ENCODE peak calls at places on chromosomes 2 and 18, in six cellular contexts. R is K562, Y is AG10803, F is Peyer's patch, M is MCF 10A, K is IMR-90. S is an unnamed sample.

GRCh38 chr2:147451131-147451530 is 393.7 kb upstream of the ACVR2A start:
- DNase-seq in K (no peak), R (no peak), M (no peak), Y (no peak), F (no peak), S (no peak)

GRCh38 chr2:232328516-232329460 is 49.8 kb upstream of the ALPP start:
- DNase-seq in Y (no peak), M (no peak), F (peak; percentile 37), R (no peak), K (no peak), S (no peak)

GRCh38 chr2:199940373-199940772 is 14.9 kb downstream of the TYW5 start:
- DNase-seq in Y (peak; percentile 37), K (peak; percentile 38), M (peak; percentile 30), F (no peak), R (no peak), S (no peak)

GRCh38 chr2:196927318-196928225 is 1.1 kb upstream of the PGAP1 start:
- DNase-seq in Y (peak; percentile 84), F (no peak), K (peak; percentile 85), M (peak; percentile 38), R (no peak), S (no peak)

GRCh38 chr2:239663364-239663924 is 262.6 kb upstream of the HDAC4 start:
- DNase-seq in K (no peak), Y (no peak), R (no peak), M (no peak), F (peak; percentile 15), S (no peak)

GRCh38 chr2:215280326-215280725 is 31.5 kb upstream of the ATIC start:
- DNase-seq in R (no peak), Y (peak; percentile 13), F (no peak), M (peak; percentile 33), K (no peak), S (no peak)

GRCh38 chr2:30272761-30273573 is 41.6 kb downstream of the LBH start:
- DNase-seq in R (no peak), Y (peak; percentile 84), K (peak; percentile 77), M (peak; percentile 57), F (no peak), S (no peak)

GRCh38 chr2:228164718-228165117 is 16.8 kb downstream of the SPHKAP start:
- DNase-seq in F (no peak), K (no peak), Y (no peak), R (no peak), M (no peak), S (no peak)

GRCh38 chr2:219059725-219060682 is 717 bp downstream of the IHH start:
- DNase-seq in R (no peak), K (no peak), M (no peak), Y (no peak), F (peak; percentile 55), S (peak; percentile 48)

GRCh38 chr2:232860593-232861241 is 9.3 kb upstream of the SNORC start:
- DNase-seq in M (no peak), R (no peak), F (no peak), Y (no peak), K (no peak), S (no peak)

GRCh38 chr2:232658217-232658785 is 24.9 kb downstream of the EFHD1 start:
- DNase-seq in Y (peak; percentile 49), R (peak; percentile 36), M (peak; percentile 43), K (no peak), F (no peak), S (no peak)

GRCh38 chr2:101720732-101721131 is 23.2 kb downstream of the MAP4K4 start:
- DNase-seq in R (no peak), F (no peak), K (no peak), Y (peak; percentile 66), M (no peak), S (no peak)

GRCh38 chr2:47833516-47833968 is 50.6 kb downstream of the MSH6 start:
- DNase-seq in F (no peak), R (no peak), M (no peak), K (no peak), Y (no peak), S (no peak)

GRCh38 chr2:189217041-189217440 is 37.5 kb upstream of the COL5A2 start:
- DNase-seq in K (no peak), R (no peak), Y (no peak), F (no peak), M (no peak), S (no peak)

GRCh38 chr18:13713455-13714055 is 12.8 kb downstream of the FAM210A start:
- DNase-seq in R (no peak), F (no peak), K (no peak), M (no peak), Y (no peak), S (no peak)

GRCh38 chr18:21599585-21600525 is 649 bp downstream of the ESCO1 start:
- DNase-seq in R (peak; percentile 66), K (peak; percentile 9), F (peak; percentile 81), M (peak; percentile 57), Y (peak; percentile 24), S (peak; percentile 72)

GRCh38 chr18:78625895-78626294 is 353.7 kb upstream of the SALL3 start:
- DNase-seq in Y (no peak), K (no peak), F (no peak), M (no peak), R (no peak), S (no peak)

GRCh38 chr2:136008205-136008865 is 22.9 kb upstream of the DARS1 start:
- DNase-seq in F (peak; percentile 85), M (no peak), R (no peak), Y (no peak), K (no peak), S (no peak)

GRCh38 chr2:135664623-135665068 is 77.0 kb upstream of the UBXN4 start:
- DNase-seq in M (peak; percentile 11), Y (peak; percentile 9), K (peak; percentile 29), R (no peak), F (no peak), S (no peak)

GRCh38 chr2:29189052-29189451 is 73.8 kb downstream of the CLIP4 start:
- DNase-seq in F (no peak), R (no peak), K (no peak), Y (no peak), M (no peak), S (no peak)

GRCh38 chr2:40128796-40129195 is 323.1 kb downstream of the SLC8A1 start:
- DNase-seq in F (no peak), K (peak; percentile 24), Y (no peak), M (no peak), R (no peak), S (no peak)

GRCh38 chr18:3906072-3906471 is 456.1 kb downstream of the TGIF1 start:
- DNase-seq in M (no peak), R (no peak), Y (no peak), F (no peak), K (no peak), S (no peak)

GRCh38 chr2:47315490-47315889 is 87.5 kb upstream of the MSH2 start:
- DNase-seq in R (no peak), M (no peak), F (no peak), K (no peak), Y (no peak), S (no peak)

GRCh38 chr2:208584387-208584965 is 177.9 kb downstream of the PTH2R start:
- DNase-seq in Y (no peak), F (no peak), R (no peak), K (no peak), M (no peak), S (no peak)

DNA sequence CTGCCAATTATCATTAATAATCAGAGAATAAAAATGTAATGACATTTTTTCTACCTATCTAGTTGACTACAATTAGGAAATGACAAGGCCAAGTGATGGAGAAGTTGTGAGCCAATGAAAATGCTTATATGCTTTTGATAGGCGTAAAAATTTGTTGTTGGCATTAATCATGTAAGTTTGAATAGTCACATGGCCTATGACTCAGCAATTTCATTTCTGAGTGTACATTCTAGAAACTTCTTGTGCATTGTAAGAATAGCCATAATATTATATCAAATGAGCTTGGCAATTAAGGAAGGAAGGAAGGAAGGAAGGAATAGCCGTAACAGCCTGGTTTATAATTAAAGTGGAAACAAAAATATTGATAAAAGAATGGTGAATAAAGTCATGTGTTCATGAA is 179.9 kb downstream of the PTH2R start:
- DNase-seq in K (no peak), R (no peak), Y (no peak), M (no peak), F (no peak), S (no peak)
- TF ChIP-seq CTCF in K (no peak), R (no peak), Y (no peak), M (no peak), F (no peak), S (no peak)

DNA sequence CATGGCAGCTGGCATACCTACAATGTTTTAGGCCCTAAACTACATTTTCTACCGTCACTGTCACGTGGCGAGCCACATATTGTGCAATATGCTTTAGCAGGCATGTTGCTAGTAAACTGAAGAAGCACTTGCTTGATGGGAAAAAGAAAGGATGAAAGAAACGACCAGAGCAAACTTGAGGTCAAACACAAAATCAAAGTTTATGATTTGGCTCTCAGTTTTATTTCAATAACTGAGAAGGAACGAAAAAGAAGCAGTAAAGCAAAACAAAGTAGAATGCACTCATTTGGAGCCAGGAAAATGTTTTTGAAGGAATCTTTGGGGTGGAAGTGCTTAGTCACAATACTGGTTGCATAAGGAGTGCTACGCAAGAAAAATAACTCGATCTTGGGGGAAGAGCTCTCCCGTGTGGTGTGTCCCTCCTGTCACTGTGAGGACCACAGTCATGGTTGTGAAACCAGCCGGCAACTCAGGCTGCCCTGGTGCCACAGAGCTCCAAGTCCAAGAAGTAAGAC is 349.8 kb downstream of the RBM43 start:
- DNase-seq in Y (peak; percentile 95), K (peak; percentile 95), R (no peak), M (peak; percentile 90), F (peak; percentile 70), S (no peak)
- TF ChIP-seq CTCF in Y (peak; percentile 57), K (peak; percentile 54), R (no peak), M (peak; percentile 17), F (no peak), S (no peak)

GRCh38 chr2:105576050-105576439 is 168.7 kb upstream of the NCK2 start:
- DNase-seq in Y (no peak), M (no peak), F (no peak), R (no peak), K (no peak), S (no peak)

GRCh38 chr2:105575626-105576025 is 169.1 kb upstream of the NCK2 start:
- DNase-seq in K (no peak), Y (no peak), M (no peak), R (no peak), F (no peak), S (no peak)

GRCh38 chr2:105577762-105578161 is 166.9 kb upstream of the NCK2 start:
- DNase-seq in K (no peak), Y (no peak), R (no peak), F (no peak), M (no peak), S (no peak)

GRCh38 chr2:105578166-105578565 is 166.5 kb upstream of the NCK2 start:
- DNase-seq in R (no peak), M (no peak), K (no peak), Y (no peak), F (no peak), S (no peak)

GRCh38 chr2:105576440-105577241 is 168.1 kb upstream of the NCK2 start:
- DNase-seq in F (no peak), R (peak; percentile 38), K (peak; percentile 42), Y (peak; percentile 64), M (peak; percentile 57), S (no peak)
- TF ChIP-seq CTCF in F (peak; percentile 83), R (peak; percentile 60), K (peak; percentile 49), Y (peak; percentile 68), M (peak; percentile 57), S (peak; percentile 48)

DNA sequence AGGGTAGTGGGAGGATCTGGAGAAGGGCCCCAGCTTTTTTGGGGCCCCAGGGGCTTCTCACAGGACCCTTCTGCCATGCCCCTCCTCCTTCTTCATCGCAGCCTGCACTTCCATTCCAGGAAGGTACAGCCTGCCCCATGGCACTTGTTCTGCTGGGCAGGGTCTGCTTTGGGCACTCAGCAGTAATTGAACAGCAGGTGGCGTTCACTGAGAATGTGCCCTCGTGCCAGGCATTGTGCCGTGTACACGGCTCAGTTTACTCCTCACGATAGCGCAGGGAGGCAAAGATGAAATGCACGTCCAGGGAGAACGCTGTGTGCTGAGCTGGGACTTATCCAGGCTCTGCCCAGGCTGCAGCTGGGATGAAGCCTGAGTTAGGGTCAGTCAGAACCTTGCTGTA is 54.8 kb upstream of the ASB18 start:
- DNase-seq in Y (no peak), R (no peak), F (peak; percentile 33), K (no peak), M (peak; percentile 20), S (no peak)
- TF ChIP-seq CTCF in Y (no peak), R (no peak), F (no peak), K (no peak), M (no peak), S (no peak)

S was measured in nephron progenitor cell.